ENCODE peak calls at places on chromosomes 6 and 20, in six cellular contexts. O, Z, J, R, I and G are unnamed samples.

GRCh38 chr6:25717856-25718740 is 36.4 kb upstream of the SLC17A4 start:
- DNase-seq in O (peak; percentile 9), I (no peak), R (no peak), J (peak; percentile 6), Z (no peak), G (peak; percentile 38)

GRCh38 chr20:13101276-13101675 is 92.5 kb downstream of the SPTLC3 start:
- DNase-seq in Z (no peak), R (no peak), I (no peak), O (no peak), J (no peak), G (no peak)

GRCh38 chr6:57104350-57104749 is 14.4 kb downstream of the ZNF451 start:
- DNase-seq in J (no peak), O (no peak), R (no peak), I (no peak), Z (no peak), G (no peak)

GRCh38 chr6:10658910-10659696 is 35.3 kb downstream of the C6orf52 start:
- DNase-seq in O (no peak), R (no peak), Z (no peak), J (no peak), I (peak; percentile 34), G (no peak)

GRCh38 chr6:28725274-28725809 is 198.4 kb downstream of the TRIM27 start:
- DNase-seq in O (no peak), J (no peak), I (no peak), R (no peak), Z (no peak), G (no peak)

GRCh38 chr6:142071981-142072380 is 60.7 kb upstream of the GJE1 start:
- DNase-seq in J (no peak), I (peak; percentile 73), R (no peak), O (no peak), Z (no peak), G (no peak)

GRCh38 chr6:22829070-22829469 is 259.7 kb downstream of the HDGFL1 start:
- DNase-seq in Z (no peak), O (no peak), I (no peak), R (no peak), J (no peak), G (no peak)

GRCh38 chr6:157638779-157639178 is 184.3 kb upstream of the SNX9 start:
- DNase-seq in I (no peak), Z (no peak), J (no peak), R (no peak), O (no peak), G (no peak)

GRCh38 chr6:71454083-71454482 is 165.5 kb downstream of the OGFRL1 start:
- DNase-seq in Z (no peak), O (no peak), J (no peak), R (no peak), I (no peak), G (no peak)

GRCh38 chr6:88982720-88983119 is 19.3 kb upstream of the RNGTT start:
- DNase-seq in R (no peak), O (peak; percentile 57), I (no peak), Z (no peak), J (no peak), G (peak; percentile 77)

GRCh38 chr6:38739532-38739931 is 24.4 kb downstream of the DNAH8 start:
- DNase-seq in R (no peak), I (no peak), O (no peak), Z (no peak), J (no peak), G (no peak)

GRCh38 chr6:21381336-21381963 is 212.1 kb upstream of the SOX4 start:
- DNase-seq in O (no peak), Z (no peak), J (no peak), I (no peak), R (no peak), G (no peak)

GRCh38 chr20:57313230-57313629 is 16.4 kb upstream of the SPO11 start:
- DNase-seq in J (no peak), R (no peak), Z (no peak), O (no peak), I (no peak), G (no peak)

GRCh38 chr6:137218473-137218916 is 690 bp downstream of the IFNGR1 start:
- DNase-seq in R (peak; percentile 29), Z (peak; percentile 21), J (no peak), O (peak; percentile 65), I (no peak), G (peak; percentile 59)

GRCh38 chr20:1804554-1804956 is 90.7 kb upstream of the SIRPA start:
- DNase-seq in J (no peak), I (no peak), O (no peak), Z (no peak), R (no peak), G (no peak)

GRCh38 chr6:143232849-143233248 is 172.2 kb downstream of the AIG1 start:
- DNase-seq in J (no peak), Z (no peak), O (peak; percentile 12), R (no peak), I (peak; percentile 62), G (no peak)

GRCh38 chr6:106739387-106739786 is 110.0 kb downstream of the QRSL1 start:
- DNase-seq in I (no peak), J (no peak), Z (peak; percentile 35), O (no peak), R (peak; percentile 57), G (peak; percentile 86)

GRCh38 chr6:31686483-31686882 is 5.6 kb upstream of the LY6G5C start:
- DNase-seq in J (no peak), I (no peak), R (no peak), Z (no peak), O (no peak), G (no peak)

GRCh38 chr6:109308018-109308492 is 74.2 kb downstream of the CD164 start:
- DNase-seq in R (peak; percentile 18), I (no peak), J (peak; percentile 6), O (no peak), Z (no peak), G (no peak)

GRCh38 chr20:33663161-33664084 is 1.3 kb downstream of the C20orf144 start:
- DNase-seq in I (peak; percentile 84), R (peak; percentile 68), O (peak; percentile 92), J (no peak), Z (peak; percentile 61), G (peak; percentile 88)

GRCh38 chr6:112296122-112296521 is 41.8 kb upstream of the LAMA4 start:
- DNase-seq in Z (no peak), R (no peak), J (no peak), O (no peak), I (peak; percentile 68), G (no peak)

GRCh38 chr6:158795516-158795915 is 23.7 kb downstream of the EZR start:
- DNase-seq in O (no peak), Z (no peak), R (no peak), J (no peak), I (no peak), G (no peak)

GRCh38 chr20:47927944-47928343 is 142.7 kb upstream of the SULF2 start:
- DNase-seq in O (no peak), Z (no peak), J (no peak), I (no peak), R (no peak), G (no peak)

GRCh38 chr6:151141685-151142084 is 98.1 kb upstream of the AKAP12 start:
- DNase-seq in R (no peak), O (no peak), J (peak; percentile 48), Z (no peak), I (no peak), G (no peak)

GRCh38 chr6:154502564-154502963 is 7.9 kb downstream of the CNKSR3 start:
- DNase-seq in Z (no peak), I (no peak), J (no peak), R (no peak), O (no peak), G (no peak)

GRCh38 chr6:128567029-128567428 is 46.6 kb upstream of the PTPRK start:
- DNase-seq in I (no peak), J (no peak), O (no peak), Z (no peak), R (no peak), G (no peak)

GRCh38 chr20:64048402-64049044 is 916 bp downstream of the SOX18 start:
- DNase-seq in I (no peak), O (no peak), J (no peak), Z (no peak), R (no peak), G (no peak)